ENCODE peak calls at places on chromosomes 12 and 14, in ten cellular contexts. G is colonic mucosa; W is CD8-positive, alpha-beta memory T cell; R is DND-41; O is esophagus squamous epithelium; V is fibroblast of lung; H is AG09309; E is IMR-90; M is MM.1S; U is fibroblast of mammary gland. P is an unnamed sample.

GRCh38 chr12:6867407-6868210 is at the start of gene TPI1:
- DNase-seq in U (peak), G (peak), W (peak), M (peak), V (peak), H (no peak), R (peak), O (no peak), E (peak), P (peak)

GRCh38 chr14:30607156-30607780 is 14.9 kb upstream of the SCFD1 start:
- DNase-seq in R (no peak), U (peak), H (no peak), W (no peak), M (no peak), E (peak), G (no peak), O (no peak), V (peak), P (no peak)

GRCh38 chr14:103749860-103750259 is 34.2 kb downstream of the ZFYVE21 start:
- DNase-seq in M (no peak), W (no peak), E (no peak), H (no peak), R (no peak), U (no peak), O (no peak), G (no peak), V (no peak), P (no peak)

GRCh38 chr12:113788020-113788856 is 177.9 kb downstream of the RBM19 start:
- DNase-seq in H (no peak), O (no peak), R (no peak), M (no peak), U (peak), E (peak), G (no peak), W (no peak), V (peak), P (peak)

GRCh38 chr14:74886001-74886400 is 4.3 kb downstream of the DLST start:
- DNase-seq in U (peak), O (no peak), M (no peak), E (peak), R (no peak), H (peak), V (peak), G (no peak), W (no peak), P (peak)

GRCh38 chr14:64970041-64970440 is 2.1 kb downstream of the RAB15 start:
- DNase-seq in H (no peak), E (no peak), R (no peak), V (no peak), G (peak), W (no peak), M (no peak), U (no peak), O (no peak), P (no peak)

GRCh38 chr12:25388216-25388615 is 137.5 kb upstream of the KRAS start:
- DNase-seq in U (no peak), G (peak), W (peak), V (peak), E (peak), R (no peak), H (no peak), O (no peak), M (no peak), P (no peak)

GRCh38 chr12:118164798-118165486 is 29.0 kb downstream of the PEBP1 start:
- DNase-seq in V (no peak), W (no peak), U (peak), M (peak), H (no peak), O (no peak), G (no peak), E (peak), R (no peak), P (peak)

GRCh38 chr14:106459971-106460730 is 933.8 kb downstream of the TMEM121 start:
- DNase-seq in M (peak), G (no peak), O (no peak), H (no peak), R (peak), U (no peak), W (peak), V (no peak), E (no peak), P (no peak)

GRCh38 chr12:100234591-100235304 is 32.1 kb downstream of the DEPDC4 start:
- DNase-seq in H (peak), M (peak), O (no peak), W (no peak), R (no peak), V (peak), G (no peak), U (peak), E (peak), P (peak)

GRCh38 chr14:37469650-37470049 is 125.4 kb downstream of the FOXA1 start:
- DNase-seq in G (no peak), E (no peak), O (no peak), H (no peak), U (no peak), R (no peak), W (no peak), M (no peak), V (no peak), P (no peak)

GRCh38 chr12:72271741-72272661 is at the start of gene TRHDE:
- DNase-seq in V (peak), R (no peak), W (no peak), O (no peak), H (no peak), E (peak), U (peak), G (peak), M (no peak), P (peak)

GRCh38 chr12:6554990-6555691 is 701 bp downstream of the IFFO1 start:
- DNase-seq in W (no peak), V (peak), H (no peak), G (no peak), U (no peak), M (no peak), O (no peak), E (no peak), R (no peak), P (no peak)

GRCh38 chr14:31229638-31230229 is 22.1 kb upstream of the HECTD1 start:
- DNase-seq in V (peak), M (no peak), H (peak), O (peak), G (peak), U (peak), E (peak), W (no peak), R (no peak), P (peak)

GRCh38 chr14:93977790-93978581 is 1.6 kb upstream of the ASB2 start:
- DNase-seq in U (no peak), E (no peak), R (peak), G (no peak), M (peak), W (peak), O (no peak), V (peak), H (no peak), P (no peak)

GRCh38 chr12:6219980-6220379 is 19.8 kb downstream of the CD9 start:
- DNase-seq in W (no peak), M (no peak), O (no peak), U (no peak), V (no peak), E (no peak), H (no peak), R (no peak), G (no peak), P (no peak)

GRCh38 chr12:121467638-121468403 is 67.9 kb downstream of the RNF34 start:
- DNase-seq in R (no peak), U (no peak), W (no peak), H (no peak), G (no peak), V (peak), E (no peak), M (no peak), O (peak), P (peak)

GRCh38 chr14:80356413-80356812 is 145.1 kb upstream of the DIO2 start:
- DNase-seq in M (no peak), U (peak), G (no peak), W (no peak), V (peak), O (no peak), E (peak), H (no peak), R (peak), P (peak)

GRCh38 chr12:119808441-119808840 is 68.7 kb downstream of the CIT start:
- DNase-seq in V (peak), E (peak), M (no peak), H (peak), U (peak), R (no peak), G (no peak), O (no peak), W (no peak), P (no peak)

GRCh38 chr14:40252817-40253447 is 820.7 kb upstream of the FBXO33 start:
- DNase-seq in H (no peak), G (no peak), E (no peak), O (no peak), U (no peak), R (no peak), M (no peak), V (no peak), W (no peak), P (no peak)

GRCh38 chr12:91172051-91172450 is 10.6 kb downstream of the DCN start:
- DNase-seq in R (no peak), W (no peak), H (no peak), G (no peak), M (no peak), U (peak), E (no peak), V (no peak), O (no peak), P (peak)

GRCh38 chr14:21039059-21039422 is 3.1 kb upstream of the RNASE7 start:
- DNase-seq in W (no peak), G (peak), V (peak), H (no peak), O (no peak), E (peak), R (no peak), U (peak), M (no peak), P (peak)

GRCh38 chr14:64654072-64654899 is 49.9 kb upstream of the PLEKHG3 start:
- DNase-seq in G (no peak), E (peak), R (no peak), V (peak), M (no peak), W (no peak), O (no peak), H (peak), U (peak), P (peak)

GRCh38 chr12:2976581-2976996 is 17.4 kb downstream of the TEAD4 start:
- DNase-seq in E (no peak), M (no peak), G (no peak), H (no peak), U (no peak), V (no peak), O (no peak), R (no peak), W (no peak), P (no peak)
- H3K4me3 ChIP-seq in E (no peak), M (no peak), G (no peak), H (no peak), U (no peak), V (no peak), O (no peak), R (no peak), W (no peak), P (no peak)

GRCh38 chr12:89863332-89863938 is 154.8 kb upstream of the ATP2B1 start:
- DNase-seq in W (peak), R (no peak), V (no peak), E (no peak), O (no peak), G (no peak), M (peak), H (no peak), U (no peak), P (no peak)
- H3K4me3 ChIP-seq in W (peak), R (no peak), V (no peak), E (no peak), O (no peak), G (no peak), M (peak), H (no peak), U (no peak), P (no peak)

GRCh38 chr14:53167602-53168328 is 14.6 kb upstream of the DDHD1 start:
- DNase-seq in U (peak), E (peak), G (no peak), M (no peak), H (no peak), W (no peak), V (no peak), R (no peak), O (no peak), P (peak)

DNA sequence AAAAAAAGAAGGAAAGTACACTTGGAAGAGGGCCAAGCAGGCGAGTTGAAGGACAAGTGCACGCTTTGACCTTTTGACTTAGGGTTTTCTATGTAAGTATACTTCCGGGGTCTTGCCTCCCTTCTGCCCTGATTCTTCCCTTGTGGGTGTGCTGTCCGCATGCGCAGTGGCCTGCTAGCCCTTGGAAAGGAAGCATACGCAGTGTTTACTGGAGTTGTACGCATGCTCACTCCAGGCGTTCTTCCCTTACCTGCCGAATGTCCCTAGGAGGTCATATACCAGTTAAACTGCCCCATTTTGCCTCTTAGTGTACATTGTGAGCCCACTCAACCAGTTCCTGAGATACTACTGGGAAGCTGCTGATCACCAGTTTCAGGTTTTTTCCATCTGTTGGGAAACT is 15.7 kb upstream of the DDHD1 start:
- DNase-seq in E (no peak), V (no peak), H (no peak), G (no peak), M (no peak), W (no peak), U (no peak), O (no peak), R (no peak), P (no peak)
- H3K4me3 ChIP-seq in E (no peak), V (no peak), H (no peak), G (no peak), M (no peak), W (no peak), U (no peak), O (no peak), R (no peak), P (no peak)

DNA sequence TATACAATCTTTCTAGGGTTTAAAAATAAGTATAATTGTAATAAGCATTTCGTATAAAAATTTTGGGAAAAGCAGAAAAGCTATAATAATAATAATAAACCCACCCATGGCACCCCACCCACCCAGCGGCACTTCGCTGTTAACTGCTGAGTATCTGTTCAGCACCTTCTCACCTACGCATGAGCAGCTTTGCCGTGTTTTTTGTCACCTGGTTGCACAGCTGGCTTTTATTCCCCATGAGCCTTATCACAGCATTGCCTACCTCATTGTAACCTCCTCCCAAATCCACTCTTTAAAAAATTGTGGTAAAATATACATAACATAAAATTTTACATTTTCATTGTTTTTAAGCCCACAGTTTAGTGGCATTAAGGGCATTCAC is 34.7 kb downstream of the CYP46A1 start:
- DNase-seq in W (no peak), V (no peak), G (no peak), U (no peak), M (no peak), O (no peak), H (no peak), E (no peak), R (no peak), P (no peak)
- H3K4me3 ChIP-seq in W (no peak), V (no peak), G (no peak), U (no peak), M (no peak), O (no peak), H (no peak), E (no peak), R (no peak), P (no peak)

GRCh38 chr14:73567951-73568885 is 795 bp upstream of the ACOT2 start:
- DNase-seq in O (no peak), R (no peak), U (peak), V (peak), H (no peak), E (peak), W (no peak), G (no peak), M (no peak), P (peak)
- H3K4me3 ChIP-seq in O (peak), R (peak), U (peak), V (peak), H (peak), E (peak), W (peak), G (peak), M (no peak), P (peak)

GRCh38 chr12:75482636-75483035 is 2.1 kb downstream of the GLIPR1 start:
- DNase-seq in U (peak), H (no peak), O (no peak), W (no peak), M (no peak), G (no peak), R (no peak), V (no peak), E (no peak), P (no peak)
- H3K4me3 ChIP-seq in U (peak), H (no peak), O (peak), W (peak), M (no peak), G (no peak), R (no peak), V (peak), E (peak), P (peak)

GRCh38 chr12:53208435-53208834 is 1.4 kb upstream of the ITGB7 start:
- DNase-seq in E (no peak), U (peak), M (no peak), H (no peak), G (no peak), R (no peak), V (no peak), O (no peak), W (no peak), P (no peak)
- H3K4me3 ChIP-seq in E (no peak), U (no peak), M (peak), H (no peak), G (no peak), R (no peak), V (no peak), O (no peak), W (peak), P (no peak)

GRCh38 chr14:90382491-90383125 is 14.2 kb upstream of the CALM1 start:
- DNase-seq in H (peak), E (peak), W (peak), V (peak), U (peak), M (peak), R (peak), G (peak), O (no peak), P (peak)
- H3K4me3 ChIP-seq in H (peak), E (peak), W (peak), V (peak), U (peak), M (peak), R (peak), G (peak), O (peak), P (peak)

DNA sequence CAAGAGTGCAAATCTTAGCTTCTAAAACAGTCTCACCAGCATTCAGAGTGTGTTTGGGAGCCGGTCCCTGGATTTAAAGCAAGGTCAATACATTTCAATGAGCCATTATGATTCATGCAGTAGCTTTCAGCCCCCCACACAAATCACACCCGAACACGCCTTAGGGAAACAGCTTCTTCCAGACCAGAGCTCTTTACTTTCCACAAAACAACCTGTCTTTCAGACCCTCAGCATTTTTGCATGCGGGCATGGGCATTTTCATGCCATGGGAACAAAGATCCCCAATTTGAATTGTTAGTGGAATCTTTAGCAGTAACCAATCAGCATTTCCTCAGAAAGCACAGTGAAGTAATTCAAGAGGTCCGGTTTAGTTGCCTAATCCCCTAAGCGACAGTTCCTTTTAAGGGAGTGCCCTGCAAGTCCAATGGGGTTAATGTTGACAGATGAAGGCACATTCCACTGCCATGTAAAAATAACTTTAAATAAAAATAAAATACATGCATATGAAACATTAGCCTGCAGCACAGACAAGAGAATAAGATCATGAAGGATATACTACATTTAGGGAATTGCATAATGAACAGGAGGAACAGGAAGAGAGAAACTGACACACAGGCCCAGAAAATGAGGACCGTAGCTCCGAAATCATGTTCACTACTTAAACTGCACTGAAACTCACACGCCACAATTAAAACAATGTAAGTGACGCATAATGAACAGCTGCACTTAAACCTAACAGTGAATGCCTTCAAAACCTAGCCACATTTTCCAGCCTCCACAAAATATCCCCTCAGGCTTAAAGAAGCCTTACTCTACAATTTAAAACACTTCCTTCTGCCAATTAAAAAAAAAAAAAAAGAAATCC is 4.0 kb downstream of the VPS37B start:
- DNase-seq in O (no peak), G (peak), W (no peak), M (peak), U (peak), R (no peak), E (peak), V (peak), H (peak), P (peak)
- H3K4me3 ChIP-seq in O (peak), G (peak), W (no peak), M (peak), U (peak), R (no peak), E (peak), V (no peak), H (peak), P (peak)

DNA sequence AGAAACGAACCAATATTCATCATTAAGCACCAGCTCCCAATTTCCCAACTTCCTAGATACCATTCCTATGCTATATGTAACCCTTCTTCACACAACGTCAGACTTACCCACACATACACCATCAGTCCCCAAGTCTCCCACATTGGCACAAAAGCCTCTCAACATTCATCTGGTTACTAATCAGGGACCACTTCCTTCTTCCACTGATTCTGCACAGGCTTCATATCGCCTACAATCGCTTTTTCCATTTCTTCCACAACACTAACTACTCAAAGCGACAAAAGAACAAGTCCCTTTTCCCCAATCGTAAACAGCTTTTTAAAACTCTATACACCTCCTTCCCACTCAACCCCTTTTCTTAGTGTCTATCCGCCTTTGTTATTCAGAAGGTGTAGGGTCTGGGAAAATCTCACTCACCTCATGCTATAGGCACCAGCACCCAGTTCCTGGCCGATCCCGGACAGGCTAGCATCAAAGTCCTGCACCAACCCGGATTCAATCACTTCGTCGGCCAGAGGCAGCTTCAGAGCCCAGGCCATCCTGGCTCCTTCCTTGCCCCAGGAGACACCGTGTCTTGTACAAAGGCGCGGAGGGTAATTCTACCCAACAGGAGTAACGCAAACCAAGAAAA is 936 bp downstream of the TFCP2 start:
- DNase-seq in H (no peak), O (no peak), E (peak), M (no peak), U (peak), R (no peak), V (peak), G (peak), W (no peak), P (peak)
- H3K4me3 ChIP-seq in H (peak), O (peak), E (peak), M (peak), U (peak), R (peak), V (peak), G (peak), W (peak), P (peak)